ENCODE peak calls at places on chromosomes 13 and 19, in five cellular contexts. K is cardiac fibroblast, A is astrocyte of the spinal cord, M is stomach, J is astrocyte. F is an unnamed sample.

GRCh38 chr19:17469092-17469370 is 1.3 kb upstream of the SLC27A1 start:
- DNase-seq in K (no peak), A (no peak), M (no peak), J (peak), F (no peak)

GRCh38 chr13:72839831-72840426 is 58.0 kb downstream of the PIBF1 start:
- DNase-seq in K (peak), A (peak), M (peak), J (peak), F (peak)

GRCh38 chr13:44523176-44524017 is 52.7 kb downstream of the TSC22D1 start:
- DNase-seq in K (peak), A (peak), M (no peak), J (peak), F (peak)

GRCh38 chr13:83281666-83282065 is 600.6 kb downstream of the SLITRK1 start:
- DNase-seq in K (no peak), A (no peak), M (no peak), J (no peak), F (no peak)

GRCh38 chr13:80873589-80873988 is 532.7 kb upstream of the SPRY2 start:
- DNase-seq in K (no peak), A (no peak), M (no peak), J (no peak), F (no peak)

GRCh38 chr19:38031423-38031770 is 124.4 kb downstream of the SIPA1L3 start:
- DNase-seq in K (peak), A (peak), M (no peak), J (peak), F (peak)

GRCh38 chr13:73767191-73767741 is 366.9 kb downstream of the KLF12 start:
- DNase-seq in K (no peak), A (peak), M (no peak), J (peak), F (no peak)

GRCh38 chr19:7799640-7800355 is 30.2 kb upstream of the EVI5L start:
- DNase-seq in K (peak), A (peak), M (peak), J (peak), F (peak)

GRCh38 chr19:30596268-30596667 is 224.1 kb downstream of the ZNF536 start:
- DNase-seq in K (no peak), A (no peak), M (no peak), J (no peak), F (no peak)

GRCh38 chr19:35395762-35396199 is 24.9 kb downstream of the GPR42 start:
- DNase-seq in K (no peak), A (no peak), M (peak), J (no peak), F (no peak)

GRCh38 chr19:35161434-35161743 is 6.9 kb downstream of the FXYD5 start:
- DNase-seq in K (no peak), A (no peak), M (no peak), J (no peak), F (no peak)

GRCh38 chr13:35953537-35954206 is 177.5 kb downstream of the DCLK1 start:
- DNase-seq in K (peak), A (peak), M (peak), J (peak), F (peak)

GRCh38 chr19:46471116-46471733 is at the start of gene PNMA8A:
- DNase-seq in K (peak), A (peak), M (peak), J (peak), F (peak)

GRCh38 chr13:43720780-43721397 is 65.9 kb downstream of the ENOX1 start:
- DNase-seq in K (no peak), A (peak), M (no peak), J (no peak), F (peak)

GRCh38 chr13:75226092-75226491 is 255.9 kb downstream of the TBC1D4 start:
- DNase-seq in K (no peak), A (no peak), M (no peak), J (peak), F (no peak)

GRCh38 chr13:95301135-95301946 is at the start of gene ABCC4:
- DNase-seq in K (peak), A (peak), M (peak), J (peak), F (peak)

GRCh38 chr13:99566125-99567083 is 65.1 kb downstream of the TM9SF2 start:
- DNase-seq in K (no peak), A (no peak), M (no peak), J (no peak), F (no peak)

GRCh38 chr13:79527698-79528097 is 46.7 kb downstream of the NDFIP2 start:
- DNase-seq in K (no peak), A (no peak), M (no peak), J (no peak), F (no peak)

GRCh38 chr19:42295831-42296525 is 6.0 kb upstream of the PRR19 start:
- DNase-seq in K (peak), A (peak), M (peak), J (no peak), F (no peak)

GRCh38 chr13:25911020-25911419 is 140.8 kb downstream of the SHISA2 start:
- DNase-seq in K (no peak), A (no peak), M (no peak), J (no peak), F (no peak)

GRCh38 chr13:40328091-40328490 is 338.4 kb downstream of the FOXO1 start:
- DNase-seq in K (no peak), A (no peak), M (no peak), J (no peak), F (no peak)

GRCh38 chr13:46119883-46120614 is 15.2 kb upstream of the CPB2 start:
- DNase-seq in K (peak), A (peak), M (no peak), J (peak), F (peak)

GRCh38 chr13:46751811-46752635 is 44.9 kb downstream of the ESD start:
- DNase-seq in K (no peak), A (peak), M (no peak), J (peak), F (no peak)

GRCh38 chr19:9934132-9934950 is 2.0 kb downstream of the OLFM2 start:
- DNase-seq in K (peak), A (peak), M (peak), J (no peak), F (peak)

GRCh38 chr13:19888799-19889198 is 25.4 kb upstream of the ZMYM5 start:
- DNase-seq in K (peak), A (peak), M (no peak), J (no peak), F (no peak)

GRCh38 chr19:51687791-51688664 is 5.1 kb upstream of the SPACA6 start:
- DNase-seq in K (peak), A (peak), M (peak), J (peak), F (peak)

GRCh38 chr19:6737873-6738725 is 719 bp upstream of the GPR108 start:
- DNase-seq in K (peak), A (peak), M (peak), J (peak), F (peak)

GRCh38 chr13:74687452-74688180 is 553.4 kb upstream of the KLF12 start:
- DNase-seq in K (no peak), A (no peak), M (no peak), J (no peak), F (no peak)

GRCh38 chr19:48854103-48854502 is 14.3 kb downstream of the PLEKHA4 start:
- DNase-seq in K (no peak), A (no peak), M (no peak), J (no peak), F (no peak)

GRCh38 chr13:24042710-24043440 is 117.6 kb upstream of the SPATA13 start:
- DNase-seq in K (no peak), A (no peak), M (no peak), J (no peak), F (no peak)

GRCh38 chr13:75931116-75931515 is 295.0 kb downstream of the LMO7 start:
- DNase-seq in K (no peak), A (peak), M (no peak), J (peak), F (no peak)

GRCh38 chr13:60164490-60164889 is 762 bp upstream of the DIAPH3 start:
- DNase-seq in K (peak), A (no peak), M (no peak), J (no peak), F (no peak)

GRCh38 chr13:44305845-44306244 is 67.8 kb upstream of the SERP2 start:
- DNase-seq in K (peak), A (peak), M (peak), J (peak), F (no peak)

GRCh38 chr13:110560606-110561334 is 752 bp downstream of the RAB20 start:
- DNase-seq in K (peak), A (no peak), M (peak), J (no peak), F (peak)

GRCh38 chr19:44587863-44588752 is 25.3 kb upstream of the IGSF23 start:
- DNase-seq in K (peak), A (peak), M (no peak), J (peak), F (peak)
- TF ChIP-seq CTCF in K (peak), A (peak), M (no peak), J (peak), F (peak)

DNA sequence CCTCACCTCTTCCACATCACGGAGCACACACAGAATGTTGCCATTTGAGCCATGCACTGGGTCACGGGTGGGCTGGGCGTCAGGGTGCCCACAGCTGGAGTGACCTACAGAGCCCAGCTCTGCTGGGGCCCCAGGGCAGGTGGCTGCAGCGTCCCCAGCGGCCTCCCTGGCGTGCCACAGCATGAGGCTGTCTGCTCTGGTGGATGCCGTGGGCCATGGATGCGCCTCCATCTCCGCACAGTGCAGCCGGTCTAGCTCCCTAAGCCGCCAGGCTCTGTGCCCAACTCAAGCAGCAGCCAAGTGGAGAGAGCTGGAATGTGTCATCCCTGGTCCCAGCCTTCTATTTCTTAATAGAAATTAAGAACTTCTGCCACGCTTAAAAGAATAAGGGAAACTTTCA is 59.1 kb downstream of the ATP11A start:
- DNase-seq in K (peak), A (no peak), M (no peak), J (no peak), F (no peak)
- TF ChIP-seq CTCF in K (no peak), A (no peak), M (no peak), J (no peak), F (no peak)

GRCh38 chr13:58712191-58712590 is 1080.6 kb downstream of the PCDH17 start:
- DNase-seq in K (no peak), A (no peak), M (no peak), J (peak), F (no peak)
- TF ChIP-seq CTCF in K (no peak), A (no peak), M (no peak), J (no peak), F (peak)

DNA sequence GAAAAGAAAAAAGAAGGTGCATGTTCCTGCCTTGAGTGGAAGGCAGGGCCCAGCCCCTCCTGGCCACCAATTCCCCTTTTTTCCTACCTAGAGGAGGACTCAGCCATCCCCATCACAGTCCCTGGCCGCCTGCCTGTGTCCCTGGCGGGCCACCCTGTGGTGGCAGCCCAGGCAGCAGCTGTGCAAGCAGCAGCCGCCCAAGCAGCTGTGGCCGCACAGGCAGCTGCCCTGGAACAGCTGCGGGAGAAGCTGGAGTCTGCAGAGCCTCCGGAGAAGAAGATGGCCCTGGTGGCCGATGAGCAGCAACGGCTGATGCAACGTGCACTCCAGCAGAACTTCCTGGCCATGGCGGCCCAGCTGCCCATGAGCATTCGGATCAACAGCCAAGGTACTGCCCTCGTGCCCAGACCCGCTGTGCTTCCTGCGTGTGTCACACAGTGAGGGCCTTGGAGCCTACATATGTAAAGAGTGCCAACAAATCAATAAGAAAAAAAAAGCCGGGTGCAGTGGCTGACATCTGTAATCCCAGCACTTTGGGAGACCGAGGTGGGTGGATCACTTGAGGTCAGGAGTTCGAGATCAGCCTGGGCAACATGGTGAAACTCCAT is 17.6 kb upstream of the WDR18 start:
- DNase-seq in K (no peak), A (no peak), M (no peak), J (no peak), F (no peak)
- TF ChIP-seq CTCF in K (no peak), A (no peak), M (no peak), J (no peak), F (no peak)

GRCh38 chr19:40191836-40192646 is 815 bp downstream of the MAP3K10 start:
- DNase-seq in K (peak), A (peak), M (no peak), J (no peak), F (no peak)
- TF ChIP-seq CTCF in K (peak), A (no peak), M (no peak), J (no peak), F (no peak)

DNA sequence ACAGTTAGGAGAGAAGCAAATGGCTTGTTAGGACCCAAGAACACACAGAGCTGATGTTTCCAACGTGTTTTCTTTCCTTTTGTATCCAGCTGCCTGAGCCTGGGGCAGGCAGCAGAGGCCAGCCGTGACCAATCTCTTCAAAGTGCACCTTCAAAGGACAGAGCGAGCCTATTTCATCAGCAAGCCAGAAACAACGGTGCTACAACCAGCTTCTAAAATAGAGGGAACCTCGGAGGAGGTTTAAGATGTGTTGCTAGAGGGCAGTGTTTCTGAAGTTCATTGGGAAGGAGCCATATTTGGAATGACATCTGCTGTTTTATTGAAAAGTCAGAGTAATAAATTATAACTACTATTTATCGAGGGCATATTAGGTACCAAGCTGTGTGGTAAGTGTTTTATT is 56.2 kb upstream of the RFC3 start:
- DNase-seq in K (no peak), A (peak), M (no peak), J (peak), F (peak)
- TF ChIP-seq CTCF in K (peak), A (peak), M (no peak), J (no peak), F (peak)

GRCh38 chr13:113762075-113762474 is 3.0 kb downstream of the TMEM255B start:
- DNase-seq in K (no peak), A (no peak), M (no peak), J (no peak), F (no peak)

GRCh38 chr13:113756441-113757097 is 2.5 kb upstream of the TMEM255B start:
- DNase-seq in K (no peak), A (no peak), M (no peak), J (no peak), F (no peak)

GRCh38 chr13:113761136-113761535 is 2.1 kb downstream of the TMEM255B start:
- DNase-seq in K (no peak), A (no peak), M (peak), J (no peak), F (no peak)

GRCh38 chr13:113759525-113760137 is 605 bp downstream of the TMEM255B start:
- DNase-seq in K (peak), A (peak), M (peak), J (no peak), F (no peak)

GRCh38 chr13:113758651-113759524 is at the start of gene TMEM255B:
- DNase-seq in K (peak), A (peak), M (peak), J (peak), F (peak)
- TF ChIP-seq CTCF in K (no peak), A (peak), M (no peak), J (no peak), F (peak)

F was measured in brain microvascular endothelial cell.